ENCODE peak calls at places on chromosomes 7 and 10, in four cellular contexts. C is left ventricle myocardium inferior, V is aorta, S is skeletal muscle cell. D is an unnamed sample.

GRCh38 chr7:22563115-22563514 is 63.1 kb upstream of the STEAP1B start:
- DNase-seq in C (no peak), V (no peak), S (no peak), D (no peak)

GRCh38 chr7:88291401-88292173 is 15.1 kb downstream of the STEAP4 start:
- DNase-seq in C (no peak), V (no peak), S (no peak), D (no peak)

GRCh38 chr7:127988743-127989142 is 42.5 kb downstream of the LRRC4 start:
- DNase-seq in C (no peak), V (no peak), S (no peak), D (no peak)

GRCh38 chr7:128221929-128222403 is 19.1 kb upstream of the LEP start:
- DNase-seq in C (no peak), V (peak; percentile 15), S (no peak), D (no peak)

GRCh38 chr10:119305860-119306513 is 98.6 kb downstream of the GRK5 start:
- DNase-seq in C (no peak), V (peak; percentile 94), S (peak; percentile 93), D (peak; percentile 75)

GRCh38 chr10:102113261-102113955 is 6.8 kb downstream of the LDB1 start:
- DNase-seq in C (no peak), V (no peak), S (no peak), D (no peak)

GRCh38 chr7:908159-908918 is 32.0 kb downstream of the GET4 start:
- DNase-seq in C (no peak), V (no peak), S (no peak), D (no peak)

GRCh38 chr10:122189185-122189584 is 81.9 kb upstream of the BTBD16 start:
- DNase-seq in C (no peak), V (peak; percentile 16), S (no peak), D (no peak)

GRCh38 chr10:7971949-7972348 is 82.5 kb upstream of the GATA3 start:
- DNase-seq in C (no peak), V (no peak), S (no peak), D (no peak)

GRCh38 chr7:158325530-158326381 is 261.9 kb downstream of the PTPRN2 start:
- DNase-seq in C (no peak), V (no peak), S (no peak), D (no peak)

GRCh38 chr7:157228864-157229422 is 90.2 kb downstream of the UBE3C start:
- DNase-seq in C (no peak), V (no peak), S (peak; percentile 7), D (no peak)

DNA sequence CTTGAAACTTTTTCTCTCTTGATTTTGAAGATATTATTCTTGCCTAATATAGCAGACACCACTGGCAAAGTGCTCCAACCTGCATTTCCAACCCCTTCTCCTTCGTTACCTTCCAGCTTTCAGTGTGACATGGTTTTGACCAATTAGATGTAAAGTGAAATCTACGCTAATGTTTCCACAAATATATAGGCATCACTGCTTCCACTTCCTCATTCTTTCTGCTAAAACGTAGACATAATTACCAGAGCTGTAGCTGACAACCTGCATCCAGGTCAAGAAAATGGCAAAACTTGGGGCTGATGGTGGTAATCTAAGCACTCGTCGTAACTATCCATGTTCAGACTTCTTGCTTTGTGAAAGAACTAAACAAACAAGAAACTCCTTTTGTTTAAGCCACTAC is 41.8 kb upstream of the COL1A2 start:
- DNase-seq in C (no peak), V (no peak), S (no peak), D (no peak)
- H3K4me3 ChIP-seq in C (no peak overlapping the region), V (no peak overlapping the region), S (no peak overlapping the region), D (no peak overlapping the region)

GRCh38 chr10:70544431-70545340 is 57.9 kb downstream of the PRF1 start:
- DNase-seq in C (no peak), V (no peak), S (no peak), D (no peak)
- H3K4me3 ChIP-seq in C (no peak overlapping the region), V (no peak overlapping the region), S (no peak overlapping the region), D (no peak overlapping the region)

GRCh38 chr10:124079864-124080263 is 13.5 kb downstream of the CHST15 start:
- DNase-seq in C (no peak), V (no peak), S (no peak), D (no peak)

GRCh38 chr10:124077216-124077615 is 16.2 kb downstream of the CHST15 start:
- DNase-seq in C (no peak), V (no peak), S (no peak), D (no peak)

GRCh38 chr10:124078028-124078427 is 15.4 kb downstream of the CHST15 start:
- DNase-seq in C (no peak), V (no peak), S (no peak), D (no peak)

GRCh38 chr10:124076334-124076733 is 17.1 kb downstream of the CHST15 start:
- DNase-seq in C (no peak), V (no peak), S (no peak), D (no peak)

GRCh38 chr10:124078714-124079113 is 14.7 kb downstream of the CHST15 start:
- DNase-seq in C (no peak), V (no peak), S (no peak), D (no peak)
- H3K4me3 ChIP-seq in C (no peak overlapping the region), V (no peak overlapping the region), S (no peak overlapping the region), D (no peak overlapping the region)

DNA sequence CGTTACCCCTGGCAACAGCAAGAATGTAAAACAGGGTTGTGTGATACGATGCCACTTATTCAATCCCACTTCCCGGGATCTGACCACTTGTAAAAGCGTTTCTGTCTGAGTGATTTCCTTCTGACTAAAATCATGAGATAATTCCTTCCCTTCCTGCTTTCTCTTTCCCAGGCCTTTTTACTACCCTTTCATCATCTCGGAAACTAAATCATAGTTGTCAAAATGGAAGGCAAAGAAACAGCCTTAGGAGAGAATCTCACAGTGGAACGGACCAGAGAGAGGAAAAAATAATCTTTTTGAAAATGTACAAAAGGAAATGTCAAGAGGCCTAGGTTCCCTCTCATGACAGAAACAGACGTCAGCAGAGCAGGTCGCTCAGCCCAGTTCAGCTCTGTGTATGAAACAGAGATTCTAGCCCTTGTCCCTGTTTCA is 29.7 kb downstream of the DIP2C start:
- DNase-seq in C (no peak), V (no peak), S (peak; percentile 27), D (peak; percentile 23)
- H3K4me3 ChIP-seq in C (no peak overlapping the region), V (peak overlapping the region; percentile 14), S (no peak overlapping the region), D (peak overlapping the region; percentile 11)

GRCh38 chr10:113561214-113561613 is 8.4 kb downstream of the HABP2 start:
- DNase-seq in C (no peak), V (no peak), S (no peak), D (no peak)

GRCh38 chr10:113563306-113564088 is 10.6 kb downstream of the HABP2 start:
- DNase-seq in C (peak; percentile 72), V (peak; percentile 92), S (peak; percentile 9), D (peak; percentile 15)

GRCh38 chr10:113562693-113563092 is 9.8 kb downstream of the HABP2 start:
- DNase-seq in C (no peak), V (no peak), S (no peak), D (no peak)

GRCh38 chr10:113560071-113560470 is 7.2 kb downstream of the HABP2 start:
- DNase-seq in C (no peak), V (no peak), S (no peak), D (no peak)

DNA sequence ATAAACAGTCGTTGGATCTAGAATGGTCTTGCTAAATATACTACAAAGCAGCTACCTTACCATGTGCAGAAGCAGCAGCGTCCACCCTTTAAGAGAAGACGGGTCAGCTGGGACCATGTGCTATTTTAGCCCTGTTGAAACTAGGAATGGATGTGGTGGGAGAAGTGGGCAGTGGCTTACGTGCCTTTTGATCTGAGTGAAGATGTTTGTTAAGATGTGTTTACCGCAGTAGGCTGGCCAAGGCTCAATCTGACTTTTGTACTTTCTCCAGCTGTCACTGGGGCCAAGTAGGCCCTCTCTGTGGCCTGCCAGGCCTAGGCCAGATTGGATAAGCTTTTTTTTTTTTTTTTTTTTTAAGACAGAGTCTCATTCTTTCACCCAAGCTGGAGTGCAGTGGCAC is 9.3 kb downstream of the HABP2 start:
- DNase-seq in C (no peak), V (no peak), S (no peak), D (no peak)
- H3K4me3 ChIP-seq in C (no peak overlapping the region), V (no peak overlapping the region), S (no peak overlapping the region), D (no peak overlapping the region)

DNA sequence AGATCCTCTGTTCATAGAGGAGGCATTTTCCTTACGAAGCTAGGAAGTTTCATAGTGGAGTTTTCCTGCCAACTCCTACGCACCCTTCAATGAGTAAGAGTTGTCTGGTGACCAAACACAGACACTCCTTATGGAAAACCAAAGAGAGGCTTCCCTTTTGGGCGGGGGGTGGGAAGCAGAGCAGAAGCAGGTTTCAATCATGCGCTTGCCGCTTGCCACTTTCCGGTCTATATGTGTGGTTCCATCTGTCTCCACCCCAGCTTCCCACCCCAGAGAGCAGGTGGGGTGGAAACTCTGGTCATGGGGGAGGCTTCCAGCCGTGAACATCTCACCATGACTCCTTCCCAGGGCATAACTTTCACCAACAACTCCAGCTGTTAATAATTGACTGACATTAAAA is 68.8 kb upstream of the GRB10 start:
- DNase-seq in C (no peak), V (no peak), S (no peak), D (no peak)
- H3K4me3 ChIP-seq in C (no peak overlapping the region), V (no peak overlapping the region), S (no peak overlapping the region), D (no peak overlapping the region)

GRCh38 chr10:28302668-28303488 is at the start of gene MPP7:
- DNase-seq in C (peak; percentile 95), V (peak; percentile 97), S (peak; percentile 93), D (peak; percentile 96)
- H3K4me3 ChIP-seq in C (peak within 1 kb of the TSS; percentile 78), V (peak within 1 kb of the TSS; percentile 79), S (peak within 1 kb of the TSS; percentile 66), D (peak within 1 kb of the TSS; percentile 65)

DNA sequence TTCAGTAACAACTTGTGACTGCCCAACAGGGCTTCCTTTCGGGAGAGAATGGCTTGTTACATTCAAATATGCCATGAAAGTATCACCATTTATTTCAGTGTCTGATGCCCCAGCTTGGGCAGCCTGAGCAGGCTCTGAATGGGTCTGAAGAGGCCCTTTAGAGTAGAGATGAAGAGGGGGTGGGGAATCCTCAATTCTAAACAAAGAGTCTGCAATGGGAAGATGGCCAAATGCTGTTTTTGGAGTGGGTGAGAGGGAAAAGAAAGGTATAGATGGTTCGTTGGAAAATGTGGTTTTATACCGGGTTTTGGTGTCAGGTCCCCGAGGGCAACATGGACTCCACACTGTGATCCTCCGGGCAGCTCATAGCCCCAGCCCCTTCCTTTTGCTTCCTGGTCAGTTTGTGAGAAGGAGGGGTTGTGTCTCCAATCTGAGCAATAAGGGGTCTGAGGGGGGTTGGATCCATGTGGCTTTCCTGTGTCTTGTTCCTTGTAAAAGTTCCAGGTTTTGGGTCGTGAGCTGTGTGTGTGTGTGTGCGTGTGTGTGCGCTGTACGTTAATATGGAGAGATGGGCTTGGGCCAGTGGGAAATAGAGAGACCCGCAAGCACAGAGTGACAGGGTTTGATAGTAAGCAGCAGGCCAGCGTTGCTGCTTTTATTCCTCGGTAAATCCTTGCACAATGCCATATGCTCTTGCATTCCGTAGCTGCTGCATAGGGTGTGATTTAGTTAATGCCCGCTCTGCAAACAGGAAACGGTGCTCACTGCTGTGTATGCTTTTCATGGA is 108.3 kb downstream of the TCF7L2 start:
- DNase-seq in C (no peak), V (no peak), S (peak; percentile 73), D (peak; percentile 56)
- H3K4me3 ChIP-seq in C (peak overlapping the region; percentile 43), V (no peak overlapping the region), S (peak overlapping the region; percentile 25), D (peak overlapping the region; percentile 38)

GRCh38 chr7:2710256-2710655 is 22.3 kb downstream of the AMZ1 start:
- DNase-seq in C (no peak), V (no peak), S (no peak), D (no peak)
- H3K4me3 ChIP-seq in C (no peak overlapping the region), V (no peak overlapping the region), S (no peak overlapping the region), D (no peak overlapping the region)

D was measured in AG04450.